ENCODE peak calls at places on chromosomes 5 and 9, in seven cellular contexts. K is fibroblast of lung, Z is cardiac muscle cell, D is heart right ventricle, A is stomach, G is hepatocyte, L is epithelial cell of proximal tubule. F is an unnamed sample.

GRCh38 chr5:103441523-103441922 is 121.1 kb downstream of the NUDT12 start:
- DNase-seq in A (no peak), D (no peak), Z (peak; percentile 67), L (no peak), K (no peak), G (no peak), F (no peak)

GRCh38 chr9:82535432-82535998 is 527.4 kb downstream of the RASEF start:
- DNase-seq in A (no peak), G (no peak), L (no peak), D (no peak), K (no peak), Z (no peak), F (no peak)

GRCh38 chr9:76646249-76646648 is 118.0 kb upstream of the PCA3 start:
- DNase-seq in D (no peak), G (no peak), A (no peak), Z (no peak), L (no peak), K (no peak), F (peak; percentile 35)

GRCh38 chr9:130140701-130141100 is 31.5 kb upstream of the NCS1 start:
- DNase-seq in L (no peak), D (no peak), K (no peak), G (no peak), Z (no peak), A (no peak), F (no peak)

GRCh38 chr9:112852741-112853505 is 37.8 kb downstream of the SLC46A2 start:
- DNase-seq in D (no peak), K (no peak), Z (no peak), A (no peak), L (no peak), G (no peak), F (no peak)

GRCh38 chr5:14895301-14895700 is 23.7 kb upstream of the ANKH start:
- DNase-seq in Z (no peak), K (no peak), G (peak; percentile 43), L (no peak), A (no peak), D (no peak), F (peak; percentile 31)

GRCh38 chr5:1737790-1738405 is 61.7 kb downstream of the MRPL36 start:
- DNase-seq in K (peak; percentile 23), L (no peak), G (no peak), Z (peak; percentile 54), D (no peak), A (peak; percentile 25), F (peak; percentile 42)

GRCh38 chr5:99865159-99865558 is 670.0 kb upstream of the FAM174A start:
- DNase-seq in G (no peak), Z (no peak), L (no peak), A (no peak), K (no peak), D (no peak), F (no peak)

GRCh38 chr9:127862075-127863011 is 7.9 kb upstream of the ENG start:
- DNase-seq in Z (peak; percentile 58), K (no peak), G (no peak), L (no peak), A (peak; percentile 57), D (peak; percentile 93), F (no peak)

GRCh38 chr9:35661756-35662350 is 3.1 kb downstream of the ARHGEF39 start:
- DNase-seq in G (no peak), Z (no peak), L (no peak), D (no peak), K (no peak), A (no peak), F (no peak)

GRCh38 chr5:55480781-55481180 is 54.0 kb downstream of the PLPP1 start:
- DNase-seq in A (no peak), Z (no peak), K (peak; percentile 58), G (no peak), D (no peak), L (no peak), F (peak; percentile 59)

GRCh38 chr5:55485073-55485472 is 49.7 kb downstream of the PLPP1 start:
- DNase-seq in Z (no peak), L (no peak), A (no peak), K (no peak), G (no peak), D (no peak), F (no peak)

GRCh38 chr5:55483903-55484302 is 50.9 kb downstream of the PLPP1 start:
- DNase-seq in A (no peak), K (no peak), D (no peak), L (no peak), G (no peak), Z (no peak), F (no peak)

GRCh38 chr5:55484531-55484930 is 50.2 kb downstream of the PLPP1 start:
- DNase-seq in Z (no peak), D (no peak), G (no peak), L (no peak), A (no peak), K (no peak), F (no peak)

GRCh38 chr5:55481293-55481900 is 53.4 kb downstream of the PLPP1 start:
- DNase-seq in G (no peak), Z (no peak), L (no peak), D (no peak), K (no peak), A (no peak), F (peak; percentile 5)
- H3K4me3 ChIP-seq in G (no peak overlapping the region), Z (no peak overlapping the region), L (no peak overlapping the region), D (no peak overlapping the region), K (no peak overlapping the region), A (no peak overlapping the region), F (no peak overlapping the region)

GRCh38 chr5:59351076-59351794 is 542.3 kb downstream of the PDE4D start:
- DNase-seq in K (peak; percentile 87), D (peak; percentile 48), A (no peak), G (no peak), L (no peak), Z (no peak), F (peak; percentile 61)
- TF ChIP-seq CTCF in K (peak; percentile 25), D (no peak), A (no peak), G (no peak), L (peak; percentile 15), Z (peak; percentile 50), F (peak; percentile 7)

DNA sequence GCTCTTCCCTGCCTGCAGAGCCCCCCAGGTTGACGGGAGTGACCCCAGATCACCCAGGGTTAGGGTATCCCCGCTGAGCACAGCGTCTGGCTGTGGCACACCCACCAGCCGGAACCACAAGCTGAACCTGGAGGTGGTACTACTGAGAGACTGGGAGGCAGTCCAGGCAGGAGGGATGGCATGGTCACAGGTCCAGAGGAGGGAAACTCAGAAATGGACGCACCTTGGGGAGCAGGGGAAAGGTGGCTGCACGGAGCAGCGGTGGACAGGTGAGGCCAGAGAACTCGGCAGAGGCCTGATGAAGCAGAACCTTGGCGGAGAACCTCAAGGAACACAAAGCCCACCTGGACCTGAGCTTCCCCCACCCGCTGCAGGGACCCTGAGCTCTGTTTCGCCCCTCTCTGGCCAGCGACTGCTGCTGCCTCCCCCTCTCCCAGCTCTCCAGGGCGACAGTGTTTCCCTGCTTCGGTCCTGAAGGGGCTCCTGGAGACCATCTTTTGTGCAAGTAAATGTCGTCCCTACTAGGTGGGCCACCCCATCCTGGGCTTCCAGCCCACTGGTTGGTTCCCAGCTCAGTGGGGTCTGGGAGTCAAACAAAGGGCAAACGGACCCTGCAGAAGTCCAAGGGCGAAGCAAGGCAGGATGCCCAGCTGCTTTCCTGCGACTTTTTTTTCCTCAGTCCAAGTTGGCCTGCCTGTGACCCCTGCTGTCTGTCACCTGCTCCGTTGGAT is 845 bp downstream of the ADGRD2 start:
- DNase-seq in D (no peak), L (no peak), G (no peak), A (no peak), K (no peak), Z (no peak), F (no peak)
- H3K4me3 ChIP-seq in D (no peak overlapping the region), L (no peak overlapping the region), G (no peak overlapping the region), A (no peak overlapping the region), K (no peak overlapping the region), Z (no peak overlapping the region), F (no peak overlapping the region)

GRCh38 chr9:95086564-95086955 is 230.9 kb downstream of the FANCC start:
- DNase-seq in Z (no peak), K (no peak), A (no peak), D (no peak), G (no peak), L (no peak), F (no peak)

GRCh38 chr9:95088421-95089161 is 228.9 kb downstream of the FANCC start:
- DNase-seq in L (no peak), Z (no peak), D (no peak), G (no peak), K (no peak), A (no peak), F (peak; percentile 35)

GRCh38 chr9:95085861-95086563 is 231.5 kb downstream of the FANCC start:
- DNase-seq in G (no peak), A (peak; percentile 91), L (no peak), K (no peak), D (no peak), Z (peak; percentile 15), F (no peak)

GRCh38 chr9:95089257-95089873 is 228.1 kb downstream of the FANCC start:
- DNase-seq in Z (no peak), D (no peak), G (no peak), L (no peak), K (no peak), A (no peak), F (no peak)

GRCh38 chr9:95087659-95088242 is 229.8 kb downstream of the FANCC start:
- DNase-seq in D (no peak), K (no peak), G (no peak), A (peak; percentile 67), L (no peak), Z (no peak), F (no peak)
- TF ChIP-seq CTCF in D (no peak), K (no peak), G (no peak), A (no peak), L (peak; percentile 58), Z (no peak), F (peak; percentile 9)

F was measured in fibroblast of mammary gland.